ENCODE peak calls at places on chromosomes 5 and 9, in six cellular contexts. G is stimulated activated CD4-positive, alpha-beta T cell treated with anti-CD3 and anti-CD28 coated beads, Interleukin-4, amount 100 ng/mL, for 1 hour; R is GM23248; U is astrocyte of the spinal cord; I is mesothelial cell of epicardium; P is NCI-H1694 treated with DMSO at 0.1 percent for 48 hours. F is an unnamed sample.

GRCh38 chr9:90555351-90556057 is 87.1 kb downstream of the DIRAS2 start:
- DNase-seq in I (no peak), R (no peak), P (no peak), U (peak), G (no peak), F (no peak)

GRCh38 chr9:97875111-97875510 is 22.1 kb downstream of the FOXE1 start:
- DNase-seq in P (no peak), R (no peak), I (no peak), G (no peak), U (no peak), F (no peak)

GRCh38 chr5:111782171-111782570 is 25.2 kb upstream of the NREP start:
- DNase-seq in G (no peak), R (peak), P (no peak), U (peak), I (no peak), F (no peak)

GRCh38 chr5:89855417-89855816 is 554.1 kb downstream of the CETN3 start:
- DNase-seq in U (no peak), P (no peak), R (no peak), G (no peak), I (no peak), F (no peak)

GRCh38 chr5:120473332-120473731 is 9.2 kb downstream of the PRR16 start:
- DNase-seq in R (no peak), U (no peak), I (no peak), G (no peak), P (no peak), F (no peak)

GRCh38 chr5:144189800-144190429 is 19.2 kb downstream of the KCTD16 start:
- DNase-seq in I (no peak), U (peak), G (peak), R (peak), P (no peak), F (peak)

GRCh38 chr5:129904102-129904666 is at the start of gene CHSY3:
- DNase-seq in G (peak), U (peak), R (peak), P (no peak), I (peak), F (peak)

GRCh38 chr5:79318935-79319614 is 83.1 kb downstream of the JMY start:
- DNase-seq in U (peak), R (peak), I (no peak), G (no peak), P (no peak), F (peak)

GRCh38 chr5:74095871-74096270 is 469.9 kb downstream of the ARHGEF28 start:
- DNase-seq in G (no peak), R (peak), P (no peak), U (no peak), I (no peak), F (no peak)

GRCh38 chr5:556909-557441 is 32.7 kb upstream of the SLC9A3 start:
- DNase-seq in U (no peak), P (no peak), I (no peak), R (no peak), G (no peak), F (no peak)

GRCh38 chr9:4929917-4930316 is 55.2 kb upstream of the JAK2 start:
- DNase-seq in R (peak), G (no peak), U (no peak), P (no peak), I (no peak), F (no peak)

GRCh38 chr5:107514305-107514704 is 156.4 kb downstream of the EFNA5 start:
- DNase-seq in R (no peak), P (no peak), I (no peak), U (peak), G (no peak), F (peak)

GRCh38 chr5:52801329-52801728 is 13.6 kb downstream of the ITGA1 start:
- DNase-seq in R (peak), U (peak), P (no peak), G (no peak), I (no peak), F (peak)

GRCh38 chr9:677461-678097 is 163.9 kb upstream of the DMRT1 start:
- DNase-seq in U (peak), I (no peak), P (no peak), G (no peak), R (peak), F (peak)

GRCh38 chr9:136318111-136318768 is 9.1 kb upstream of the GPSM1 start:
- DNase-seq in U (no peak), R (no peak), G (no peak), P (no peak), I (no peak), F (no peak)

GRCh38 chr5:1137567-1138444 is 25.9 kb upstream of the SLC12A7 start:
- DNase-seq in G (no peak), U (no peak), R (no peak), P (no peak), I (no peak), F (no peak)

GRCh38 chr9:4463824-4464223 is 26.4 kb upstream of the SLC1A1 start:
- DNase-seq in U (no peak), I (no peak), G (no peak), P (no peak), R (peak), F (no peak)

GRCh38 chr5:147887925-147888324 is 9.4 kb downstream of the SCGB3A2 start:
- DNase-seq in G (no peak), I (no peak), R (peak), U (peak), P (no peak), F (peak)

GRCh38 chr9:79573697-79573976 is 1.9 kb downstream of the TLE4 start:
- DNase-seq in P (no peak), G (no peak), R (no peak), U (peak), I (no peak), F (no peak)

GRCh38 chr9:92656537-92656925 is 13.4 kb downstream of the IPPK start:
- DNase-seq in U (no peak), I (no peak), G (no peak), R (no peak), P (no peak), F (no peak)

GRCh38 chr5:151005187-151005974 is 15.0 kb upstream of the GPX3 start:
- DNase-seq in U (no peak), R (no peak), G (no peak), I (no peak), P (no peak), F (no peak)

GRCh38 chr5:156595132-156595787 is 254.8 kb upstream of the PPP1R2B start:
- DNase-seq in U (no peak), P (no peak), R (peak), I (no peak), G (no peak), F (no peak)

F was measured in dermis blood vessel endothelial cell.